ENCODE peak calls at places on chromosome 18, in five cellular contexts. Q is dorsolateral prefrontal cortex, M is RWPE2, J is Caco-2, Y is A549. R is an unnamed sample.

GRCh38 chr18:45342166-45342565 is 273.1 kb upstream of the SLC14A2 start:
- DNase-seq in Q (no peak), M (no peak), J (no peak), Y (no peak), R (no peak)

GRCh38 chr18:45255142-45255890 is 360.0 kb upstream of the SLC14A2 start:
- DNase-seq in Q (no peak), M (no peak), J (no peak), Y (no peak), R (no peak)

GRCh38 chr18:71115261-71115660 is 826.4 kb downstream of the SOCS6 start:
- DNase-seq in Q (no peak), M (no peak), J (no peak), Y (no peak), R (no peak)

GRCh38 chr18:159037-159652 is 788 bp downstream of the USP14 start:
- DNase-seq in Q (no peak), M (no peak), J (peak), Y (peak), R (no peak)

GRCh38 chr18:67731853-67732252 is 215.3 kb upstream of the DSEL start:
- DNase-seq in Q (no peak), M (no peak), J (no peak), Y (no peak), R (no peak)

GRCh38 chr18:72107647-72108046 is 436.5 kb downstream of the CBLN2 start:
- DNase-seq in Q (no peak), M (no peak), J (no peak), Y (peak), R (no peak)

GRCh38 chr18:62773691-62774090 is 58.4 kb downstream of the PHLPP1 start:
- DNase-seq in Q (no peak), M (no peak), J (no peak), Y (no peak), R (no peak)

GRCh38 chr18:50870138-50870845 is 8.6 kb upstream of the ME2 start:
- DNase-seq in Q (no peak), M (peak), J (no peak), Y (peak), R (no peak)

GRCh38 chr18:27382477-27383216 is 197.5 kb upstream of the CHST9 start:
- DNase-seq in Q (no peak), M (no peak), J (no peak), Y (no peak), R (no peak)

GRCh38 chr18:27007880-27008279 is 142.4 kb upstream of the AQP4 start:
- DNase-seq in Q (no peak), M (no peak), J (no peak), Y (no peak), R (no peak)

GRCh38 chr18:53375641-53376040 is 848.8 kb downstream of the MBD2 start:
- DNase-seq in Q (no peak), M (no peak), J (no peak), Y (no peak), R (no peak)

GRCh38 chr18:53385889-53386288 is 838.6 kb downstream of the MBD2 start:
- DNase-seq in Q (no peak), M (no peak), J (no peak), Y (no peak), R (no peak)

GRCh38 chr18:53382870-53383269 is 841.6 kb downstream of the MBD2 start:
- DNase-seq in Q (no peak), M (no peak), J (no peak), Y (no peak), R (no peak)

GRCh38 chr18:53380063-53380639 is 844.3 kb downstream of the MBD2 start:
- DNase-seq in Q (no peak), M (no peak), J (peak), Y (peak), R (no peak)
- TF ChIP-seq CTCF in Q (peak), M (peak), J (peak), Y (peak), R (peak)

DNA sequence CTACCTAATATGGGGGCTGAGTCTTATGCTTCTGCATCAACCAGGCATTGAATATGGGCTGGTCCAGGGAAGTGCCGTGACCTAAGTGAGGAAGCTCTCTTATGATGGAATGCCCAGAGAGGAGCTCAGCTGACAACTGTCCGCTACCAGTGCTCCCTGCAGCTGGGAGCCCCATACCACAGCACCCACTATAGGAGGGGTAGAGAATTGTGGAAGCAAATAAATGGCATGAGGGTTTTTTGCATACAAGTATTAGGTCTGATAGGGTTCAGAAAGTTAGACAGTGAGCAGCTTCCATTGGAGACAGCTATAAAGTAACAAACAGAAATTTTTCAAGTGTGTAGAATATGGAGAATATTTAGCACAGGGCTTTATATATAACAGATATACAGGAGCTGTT is 4.6 kb downstream of the TIMM21 start:
- DNase-seq in Q (no peak), M (no peak), J (no peak), Y (no peak), R (no peak)
- TF ChIP-seq CTCF in Q (no peak), M (no peak), J (no peak), Y (no peak), R (no peak)

GRCh38 chr18:12088731-12089375 is 4.8 kb upstream of the ANKRD62 start:
- DNase-seq in Q (no peak), M (no peak), J (no peak), Y (no peak), R (no peak)

GRCh38 chr18:12088096-12088495 is 5.5 kb upstream of the ANKRD62 start:
- DNase-seq in Q (no peak), M (no peak), J (no peak), Y (no peak), R (no peak)

GRCh38 chr18:12093520-12094257 is at the start of gene ANKRD62:
- DNase-seq in Q (no peak), M (no peak), J (no peak), Y (no peak), R (no peak)

GRCh38 chr18:12091742-12092141 is 1.9 kb upstream of the ANKRD62 start:
- DNase-seq in Q (no peak), M (no peak), J (no peak), Y (no peak), R (no peak)

DNA sequence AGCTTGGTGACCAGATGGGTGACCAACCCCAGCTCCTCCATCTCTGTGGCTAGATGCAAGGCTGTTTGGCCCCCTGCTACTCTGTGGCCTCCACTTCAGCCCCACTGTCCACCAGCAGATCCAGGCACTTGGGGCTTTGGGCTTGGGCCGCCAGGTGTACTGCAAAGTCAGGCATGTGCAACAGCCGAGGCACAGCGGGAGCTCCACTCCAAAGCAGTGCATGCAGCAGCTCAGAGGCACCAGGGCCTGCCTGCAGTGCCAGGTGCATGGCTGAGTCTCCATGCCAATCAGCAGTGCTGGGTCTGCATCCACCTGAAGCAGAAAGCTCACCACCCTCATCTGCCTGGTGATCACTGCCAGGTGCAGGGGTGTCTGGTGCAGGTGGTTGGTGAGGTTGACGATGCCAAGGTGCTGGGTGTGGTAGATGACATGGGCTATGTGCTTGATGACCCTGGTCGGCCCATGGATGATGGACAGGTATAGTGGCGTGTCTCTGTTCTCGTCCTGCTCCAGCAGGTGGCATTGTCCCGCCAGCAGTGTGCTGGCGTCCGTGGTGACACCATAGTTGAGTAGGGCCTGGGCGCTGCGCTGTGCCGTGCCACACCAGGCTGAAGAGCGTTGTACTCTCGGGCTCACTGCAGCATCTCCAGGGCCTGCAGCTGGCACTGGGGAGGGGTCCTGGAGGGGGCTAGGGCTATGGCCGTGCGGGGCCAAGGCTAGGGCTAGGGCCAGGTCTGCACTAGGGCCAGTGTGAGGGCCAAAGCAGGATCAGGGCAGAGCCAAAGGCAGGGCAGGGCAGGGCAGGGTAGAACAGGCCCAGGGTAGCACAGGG is 1.0 kb upstream of the ANKRD62 start:
- DNase-seq in Q (no peak), M (no peak), J (peak), Y (peak), R (no peak)
- TF ChIP-seq CTCF in Q (no peak), M (peak), J (peak), Y (peak), R (peak)

DNA sequence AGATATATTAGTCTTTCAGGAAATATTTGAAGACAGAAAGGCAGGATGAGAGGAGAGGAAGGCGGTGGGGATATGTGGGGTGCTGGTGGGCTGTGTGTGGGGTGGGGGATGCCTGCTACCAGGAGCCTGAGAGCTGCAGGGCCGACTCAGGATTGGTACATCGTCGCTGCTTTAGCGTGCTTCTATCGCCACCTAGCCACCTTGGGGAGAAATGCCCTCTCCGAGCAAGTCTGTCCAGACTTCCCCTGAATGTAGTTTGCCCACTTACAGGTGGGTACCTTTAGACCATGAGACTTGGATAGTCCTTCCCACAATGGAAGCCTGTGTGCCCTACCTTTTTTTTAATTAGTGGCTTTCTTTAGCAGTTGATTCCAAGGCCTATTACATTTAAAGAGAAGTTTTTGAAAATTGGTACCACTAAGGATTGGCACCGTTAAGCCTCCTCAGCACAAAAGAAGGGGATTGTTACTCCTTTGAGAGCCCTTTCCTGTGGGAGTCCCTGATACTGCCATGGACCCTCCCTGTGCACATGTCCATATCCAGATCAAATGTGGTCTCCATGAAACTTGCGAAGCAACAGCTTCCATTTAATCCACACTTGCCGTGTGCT is 114.1 kb upstream of the NDUFV2 start:
- DNase-seq in Q (peak), M (no peak), J (peak), Y (peak), R (peak)
- TF ChIP-seq CTCF in Q (peak), M (peak), J (peak), Y (peak), R (peak)

GRCh38 chr18:79951545-79952456 is at the start of gene SLC66A2:
- DNase-seq in Q (peak), M (no peak), J (peak), Y (peak), R (peak)
- TF ChIP-seq CTCF in Q (no peak), M (no peak), J (no peak), Y (no peak), R (no peak)

DNA sequence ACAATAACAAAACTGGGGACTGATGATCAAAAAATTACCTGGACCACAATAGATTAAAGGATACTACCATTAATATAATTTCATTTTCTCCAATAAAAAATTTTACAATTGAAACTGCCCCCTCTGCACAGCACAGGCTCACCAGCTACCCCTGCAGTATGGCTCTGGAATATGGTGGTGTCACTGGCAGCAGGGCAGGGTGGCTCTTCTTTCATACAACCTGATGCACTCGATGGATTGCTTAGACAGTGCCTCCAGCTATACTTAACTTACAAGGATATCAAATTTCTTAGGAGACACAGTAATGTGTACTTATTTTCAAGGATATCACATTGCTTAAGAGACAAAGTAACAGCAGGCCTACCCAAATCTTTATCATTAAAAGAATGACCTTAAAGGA is 124.0 kb downstream of the PRELID3A start:
- DNase-seq in Q (no peak), M (no peak), J (no peak), Y (no peak), R (no peak)
- TF ChIP-seq CTCF in Q (no peak), M (no peak), J (peak), Y (no peak), R (no peak)

DNA sequence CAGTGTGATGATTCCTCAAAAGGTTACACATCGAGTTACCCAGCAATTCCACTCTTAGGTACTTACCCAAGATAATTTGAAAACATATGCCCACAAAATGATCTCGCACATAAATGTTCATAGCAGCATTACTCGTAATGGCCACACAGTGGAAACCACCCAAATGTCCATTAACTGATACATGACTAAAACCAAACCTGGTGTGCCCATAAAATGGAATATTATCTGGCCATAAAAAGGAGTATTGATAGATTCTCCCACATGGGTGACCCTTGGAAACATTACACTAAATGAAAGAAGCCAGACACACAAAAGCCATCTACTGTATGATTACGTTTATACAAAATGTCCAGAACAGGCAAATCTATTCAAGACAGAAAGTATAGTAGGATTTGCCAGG is 70.4 kb downstream of the ALPK2 start:
- DNase-seq in Q (no peak), M (no peak), J (no peak), Y (no peak), R (no peak)
- TF ChIP-seq CTCF in Q (no peak), M (no peak), J (no peak), Y (no peak), R (no peak)

GRCh38 chr18:34723143-34723542 is 13.0 kb downstream of the DTNA start:
- DNase-seq in Q (no peak), M (no peak), J (no peak), Y (no peak), R (no peak)
- TF ChIP-seq CTCF in Q (no peak), M (peak), J (no peak), Y (no peak), R (no peak)